ENCODE peak calls at places on chromosome 2, in ten cellular contexts. One of them, this sample, is unnamed.

GRCh38 chr2:1512321-1513289 is 99.3 kb downstream of the TPO start:
- DNase-seq in colonic mucosa: no peak
- DNase-seq in lower lobe of right lung: no peak
- DNase-seq in foreskin fibroblast: no peak
- DNase-seq in IMR-90: no peak
- DNase-seq in WERI-Rb-1: no peak
- DNase-seq in H1: no peak
- DNase-seq in cardiac muscle cell: no peak
- DNase-seq in AG04449: no peak
- DNase-seq in psoas muscle: no peak
- DNase-seq in this sample: no peak

GRCh38 chr2:100274076-100274475 is 48.2 kb downstream of the LONRF2 start:
- DNase-seq in colonic mucosa: no peak
- DNase-seq in lower lobe of right lung: no peak
- DNase-seq in foreskin fibroblast: no peak
- DNase-seq in IMR-90: no peak
- DNase-seq in WERI-Rb-1: no peak
- DNase-seq in H1: no peak
- DNase-seq in cardiac muscle cell: no peak
- DNase-seq in AG04449: no peak
- DNase-seq in psoas muscle: no peak
- DNase-seq in this sample: no peak

GRCh38 chr2:218260742-218261423 is at the start of gene GPBAR1:
- DNase-seq in colonic mucosa: no peak
- DNase-seq in lower lobe of right lung: peak
- DNase-seq in foreskin fibroblast: no peak
- DNase-seq in IMR-90: no peak
- DNase-seq in WERI-Rb-1: peak
- DNase-seq in H1: no peak
- DNase-seq in cardiac muscle cell: no peak
- DNase-seq in AG04449: no peak
- DNase-seq in psoas muscle: peak
- DNase-seq in this sample: no peak

GRCh38 chr2:219254590-219255219 is 987 bp upstream of the TUBA4A start:
- DNase-seq in colonic mucosa: no peak
- DNase-seq in lower lobe of right lung: no peak
- DNase-seq in foreskin fibroblast: peak
- DNase-seq in IMR-90: no peak
- DNase-seq in WERI-Rb-1: no peak
- DNase-seq in H1: no peak
- DNase-seq in cardiac muscle cell: no peak
- DNase-seq in AG04449: no peak
- DNase-seq in psoas muscle: no peak
- DNase-seq in this sample: no peak

GRCh38 chr2:227703280-227703732 is 14.5 kb downstream of the SLC19A3 start:
- DNase-seq in colonic mucosa: no peak
- DNase-seq in lower lobe of right lung: no peak
- DNase-seq in foreskin fibroblast: peak
- DNase-seq in IMR-90: peak
- DNase-seq in WERI-Rb-1: no peak
- DNase-seq in H1: peak
- DNase-seq in cardiac muscle cell: peak
- DNase-seq in AG04449: no peak
- DNase-seq in psoas muscle: no peak
- DNase-seq in this sample: no peak

GRCh38 chr2:48016620-48017019 is 110.3 kb upstream of the FBXO11 start:
- DNase-seq in colonic mucosa: no peak
- DNase-seq in lower lobe of right lung: no peak
- DNase-seq in foreskin fibroblast: no peak
- DNase-seq in IMR-90: no peak
- DNase-seq in WERI-Rb-1: no peak
- DNase-seq in H1: no peak
- DNase-seq in cardiac muscle cell: no peak
- DNase-seq in AG04449: no peak
- DNase-seq in psoas muscle: no peak
- DNase-seq in this sample: no peak

GRCh38 chr2:161586517-161587167 is 37.6 kb upstream of the SLC4A10 start:
- DNase-seq in colonic mucosa: no peak
- DNase-seq in lower lobe of right lung: no peak
- DNase-seq in foreskin fibroblast: peak
- DNase-seq in IMR-90: peak
- DNase-seq in WERI-Rb-1: no peak
- DNase-seq in H1: no peak
- DNase-seq in cardiac muscle cell: peak
- DNase-seq in AG04449: no peak
- DNase-seq in psoas muscle: no peak
- DNase-seq in this sample: no peak

GRCh38 chr2:240419723-240420122 is 15.7 kb upstream of the GPC1 start:
- DNase-seq in colonic mucosa: no peak
- DNase-seq in lower lobe of right lung: no peak
- DNase-seq in foreskin fibroblast: no peak
- DNase-seq in IMR-90: no peak
- DNase-seq in WERI-Rb-1: peak
- DNase-seq in H1: no peak
- DNase-seq in cardiac muscle cell: no peak
- DNase-seq in AG04449: no peak
- DNase-seq in psoas muscle: no peak
- DNase-seq in this sample: no peak

GRCh38 chr2:60819155-60819862 is 62.1 kb upstream of the REL start:
- DNase-seq in colonic mucosa: no peak
- DNase-seq in lower lobe of right lung: no peak
- DNase-seq in foreskin fibroblast: no peak
- DNase-seq in IMR-90: no peak
- DNase-seq in WERI-Rb-1: no peak
- DNase-seq in H1: no peak
- DNase-seq in cardiac muscle cell: no peak
- DNase-seq in AG04449: no peak
- DNase-seq in psoas muscle: no peak
- DNase-seq in this sample: no peak

GRCh38 chr2:60821133-60821469 is 60.3 kb upstream of the REL start:
- DNase-seq in colonic mucosa: no peak
- DNase-seq in lower lobe of right lung: no peak
- DNase-seq in foreskin fibroblast: no peak
- DNase-seq in IMR-90: no peak
- DNase-seq in WERI-Rb-1: no peak
- DNase-seq in H1: no peak
- DNase-seq in cardiac muscle cell: no peak
- DNase-seq in AG04449: no peak
- DNase-seq in psoas muscle: no peak
- DNase-seq in this sample: no peak

GRCh38 chr2:60819936-60820335 is 61.4 kb upstream of the REL start:
- DNase-seq in colonic mucosa: no peak
- DNase-seq in lower lobe of right lung: no peak
- DNase-seq in foreskin fibroblast: no peak
- DNase-seq in IMR-90: no peak
- DNase-seq in WERI-Rb-1: no peak
- DNase-seq in H1: no peak
- DNase-seq in cardiac muscle cell: no peak
- DNase-seq in AG04449: no peak
- DNase-seq in psoas muscle: no peak
- DNase-seq in this sample: no peak

GRCh38 chr2:60820416-60821132 is 60.8 kb upstream of the REL start:
- DNase-seq in colonic mucosa: no peak
- DNase-seq in lower lobe of right lung: no peak
- DNase-seq in foreskin fibroblast: no peak
- DNase-seq in IMR-90: no peak
- DNase-seq in WERI-Rb-1: no peak
- DNase-seq in H1: no peak
- DNase-seq in cardiac muscle cell: no peak
- DNase-seq in AG04449: no peak
- DNase-seq in psoas muscle: no peak
- DNase-seq in this sample: no peak

GRCh38 chr2:60818272-60818671 is 62.2 kb downstream of the PAPOLG start:
- DNase-seq in colonic mucosa: no peak
- DNase-seq in lower lobe of right lung: no peak
- DNase-seq in foreskin fibroblast: peak
- DNase-seq in IMR-90: peak
- DNase-seq in WERI-Rb-1: no peak
- DNase-seq in H1: no peak
- DNase-seq in cardiac muscle cell: peak
- DNase-seq in AG04449: no peak
- DNase-seq in psoas muscle: no peak
- DNase-seq in this sample: no peak
- TF ChIP-seq CTCF in colonic mucosa: no peak
- TF ChIP-seq CTCF in lower lobe of right lung: peak
- TF ChIP-seq CTCF in foreskin fibroblast: no peak
- TF ChIP-seq CTCF in IMR-90: no peak
- TF ChIP-seq CTCF in WERI-Rb-1: peak
- TF ChIP-seq CTCF in H1: peak
- TF ChIP-seq CTCF in cardiac muscle cell: peak
- TF ChIP-seq CTCF in AG04449: no peak
- TF ChIP-seq CTCF in psoas muscle: no peak
- TF ChIP-seq CTCF in this sample: peak

GRCh38 chr2:19355931-19356544 is 2.4 kb downstream of the OSR1 start:
- DNase-seq in colonic mucosa: no peak
- DNase-seq in lower lobe of right lung: no peak
- DNase-seq in foreskin fibroblast: peak
- DNase-seq in IMR-90: peak
- DNase-seq in WERI-Rb-1: no peak
- DNase-seq in H1: no peak
- DNase-seq in cardiac muscle cell: peak
- DNase-seq in AG04449: no peak
- DNase-seq in psoas muscle: no peak
- DNase-seq in this sample: no peak

GRCh38 chr2:19359021-19359357 is 566 bp upstream of the OSR1 start:
- DNase-seq in colonic mucosa: no peak
- DNase-seq in lower lobe of right lung: no peak
- DNase-seq in foreskin fibroblast: no peak
- DNase-seq in IMR-90: no peak
- DNase-seq in WERI-Rb-1: no peak
- DNase-seq in H1: no peak
- DNase-seq in cardiac muscle cell: no peak
- DNase-seq in AG04449: no peak
- DNase-seq in psoas muscle: no peak
- DNase-seq in this sample: no peak

GRCh38 chr2:19358242-19359020 is at the start of gene OSR1:
- DNase-seq in colonic mucosa: peak
- DNase-seq in lower lobe of right lung: no peak
- DNase-seq in foreskin fibroblast: peak
- DNase-seq in IMR-90: peak
- DNase-seq in WERI-Rb-1: peak
- DNase-seq in H1: no peak
- DNase-seq in cardiac muscle cell: peak
- DNase-seq in AG04449: no peak
- DNase-seq in psoas muscle: peak
- DNase-seq in this sample: no peak

GRCh38 chr2:19356545-19357382 is 1.7 kb downstream of the OSR1 start:
- DNase-seq in colonic mucosa: no peak
- DNase-seq in lower lobe of right lung: no peak
- DNase-seq in foreskin fibroblast: peak
- DNase-seq in IMR-90: peak
- DNase-seq in WERI-Rb-1: no peak
- DNase-seq in H1: no peak
- DNase-seq in cardiac muscle cell: no peak
- DNase-seq in AG04449: no peak
- DNase-seq in psoas muscle: no peak
- DNase-seq in this sample: no peak

GRCh38 chr2:19357383-19358241 is 811 bp downstream of the OSR1 start:
- DNase-seq in colonic mucosa: no peak
- DNase-seq in lower lobe of right lung: no peak
- DNase-seq in foreskin fibroblast: peak
- DNase-seq in IMR-90: peak
- DNase-seq in WERI-Rb-1: no peak
- DNase-seq in H1: no peak
- DNase-seq in cardiac muscle cell: peak
- DNase-seq in AG04449: no peak
- DNase-seq in psoas muscle: no peak
- DNase-seq in this sample: no peak
- H3K4me3 ChIP-seq in colonic mucosa: peak
- H3K4me3 ChIP-seq in lower lobe of right lung: peak
- H3K4me3 ChIP-seq in foreskin fibroblast: peak
- H3K4me3 ChIP-seq in IMR-90: peak
- H3K4me3 ChIP-seq in WERI-Rb-1: peak
- H3K4me3 ChIP-seq in H1: peak
- H3K4me3 ChIP-seq in cardiac muscle cell: peak
- H3K4me3 ChIP-seq in AG04449: peak
- H3K4me3 ChIP-seq in psoas muscle: peak
- H3K4me3 ChIP-seq in this sample: peak

GRCh38 chr2:144161061-144161460 is 358.9 kb downstream of the ZEB2 start:
- DNase-seq in colonic mucosa: no peak
- DNase-seq in lower lobe of right lung: no peak
- DNase-seq in foreskin fibroblast: no peak
- DNase-seq in IMR-90: no peak
- DNase-seq in WERI-Rb-1: no peak
- DNase-seq in H1: no peak
- DNase-seq in cardiac muscle cell: no peak
- DNase-seq in AG04449: no peak
- DNase-seq in psoas muscle: no peak
- DNase-seq in this sample: no peak

GRCh38 chr2:144159264-144159663 is 360.7 kb downstream of the ZEB2 start:
- DNase-seq in colonic mucosa: no peak
- DNase-seq in lower lobe of right lung: no peak
- DNase-seq in foreskin fibroblast: no peak
- DNase-seq in IMR-90: no peak
- DNase-seq in WERI-Rb-1: no peak
- DNase-seq in H1: no peak
- DNase-seq in cardiac muscle cell: no peak
- DNase-seq in AG04449: no peak
- DNase-seq in psoas muscle: no peak
- DNase-seq in this sample: no peak

GRCh38 chr2:144165599-144166250 is 354.2 kb downstream of the ZEB2 start:
- DNase-seq in colonic mucosa: no peak
- DNase-seq in lower lobe of right lung: no peak
- DNase-seq in foreskin fibroblast: peak
- DNase-seq in IMR-90: peak
- DNase-seq in WERI-Rb-1: no peak
- DNase-seq in H1: no peak
- DNase-seq in cardiac muscle cell: no peak
- DNase-seq in AG04449: no peak
- DNase-seq in psoas muscle: no peak
- DNase-seq in this sample: no peak

GRCh38 chr2:144163592-144163991 is 356.3 kb downstream of the ZEB2 start:
- DNase-seq in colonic mucosa: no peak
- DNase-seq in lower lobe of right lung: no peak
- DNase-seq in foreskin fibroblast: no peak
- DNase-seq in IMR-90: no peak
- DNase-seq in WERI-Rb-1: no peak
- DNase-seq in H1: no peak
- DNase-seq in cardiac muscle cell: no peak
- DNase-seq in AG04449: no peak
- DNase-seq in psoas muscle: no peak
- DNase-seq in this sample: no peak

DNA sequence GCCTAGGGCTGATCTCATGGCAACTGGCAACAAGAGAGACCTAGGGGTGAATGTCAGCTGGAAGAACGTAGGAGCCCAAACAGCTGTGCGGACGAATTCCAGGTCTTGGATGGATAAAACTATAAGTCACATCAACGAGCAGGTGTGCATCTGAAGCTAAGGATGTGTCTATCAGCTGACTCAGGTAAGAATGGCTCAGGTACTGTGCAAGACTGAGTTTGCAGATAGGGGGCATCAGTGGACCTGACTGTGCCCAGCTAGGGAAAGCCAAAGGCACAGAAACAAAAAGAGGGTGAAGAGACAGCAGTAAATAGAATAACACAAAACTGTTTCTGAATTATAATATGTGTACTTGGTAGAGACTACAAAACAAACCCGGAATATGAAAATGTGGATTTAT is 357.3 kb downstream of the ZEB2 start:
- DNase-seq in colonic mucosa: peak
- DNase-seq in lower lobe of right lung: no peak
- DNase-seq in foreskin fibroblast: no peak
- DNase-seq in IMR-90: no peak
- DNase-seq in WERI-Rb-1: peak
- DNase-seq in H1: no peak
- DNase-seq in cardiac muscle cell: no peak
- DNase-seq in AG04449: no peak
- DNase-seq in psoas muscle: no peak
- DNase-seq in this sample: no peak
- TF ChIP-seq CTCF in colonic mucosa: peak
- TF ChIP-seq CTCF in lower lobe of right lung: peak
- TF ChIP-seq CTCF in foreskin fibroblast: no peak
- TF ChIP-seq CTCF in IMR-90: peak
- TF ChIP-seq CTCF in WERI-Rb-1: peak
- TF ChIP-seq CTCF in H1: peak
- TF ChIP-seq CTCF in cardiac muscle cell: peak
- TF ChIP-seq CTCF in AG04449: no peak
- TF ChIP-seq CTCF in psoas muscle: peak
- TF ChIP-seq CTCF in this sample: peak

DNA sequence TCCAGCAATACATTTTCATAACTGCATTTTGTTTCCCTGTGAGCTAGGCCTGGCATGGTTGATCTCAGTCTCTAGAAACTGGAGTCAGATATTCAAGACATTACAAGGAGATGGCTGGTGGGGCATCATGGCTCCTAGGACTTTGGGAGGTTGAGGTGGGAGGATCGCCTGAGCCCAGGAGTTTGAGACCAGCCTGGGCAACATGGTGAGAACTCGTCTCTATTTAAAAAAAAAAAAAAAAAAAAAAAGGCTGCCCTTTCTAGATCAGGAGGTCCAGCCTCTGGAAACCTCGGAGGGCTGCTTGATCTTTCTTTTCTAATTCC is 362 bp upstream of the VAMP8 start:
- DNase-seq in colonic mucosa: no peak
- DNase-seq in lower lobe of right lung: no peak
- DNase-seq in foreskin fibroblast: no peak
- DNase-seq in IMR-90: no peak
- DNase-seq in WERI-Rb-1: no peak
- DNase-seq in H1: no peak
- DNase-seq in cardiac muscle cell: no peak
- DNase-seq in AG04449: no peak
- DNase-seq in psoas muscle: no peak
- DNase-seq in this sample: no peak
- H3K4me3 ChIP-seq in colonic mucosa: no peak
- H3K4me3 ChIP-seq in lower lobe of right lung: peak
- H3K4me3 ChIP-seq in foreskin fibroblast: no peak
- H3K4me3 ChIP-seq in IMR-90: no peak
- H3K4me3 ChIP-seq in WERI-Rb-1: no peak
- H3K4me3 ChIP-seq in H1: peak
- H3K4me3 ChIP-seq in cardiac muscle cell: no peak
- H3K4me3 ChIP-seq in AG04449: no peak
- H3K4me3 ChIP-seq in psoas muscle: peak
- H3K4me3 ChIP-seq in this sample: no peak